ENCODE peak calls at places on chromosomes 4 and X, in seven cellular contexts. One of them, this sample, is unnamed.

GRCh38 chrX:133660356-133660755 is 245.1 kb upstream of the GPC4 start:
- DNase-seq in esophagus squamous epithelium: no peak
- DNase-seq in AG09309: no peak
- DNase-seq in testis: no peak
- DNase-seq in fibroblast of mammary gland: peak
- DNase-seq in BJ: no peak
- DNase-seq in bronchial epithelial cell: peak
- DNase-seq in this sample: peak

GRCh38 chr4:124278477-124278876 is 434.1 kb downstream of the ANKRD50 start:
- DNase-seq in esophagus squamous epithelium: no peak
- DNase-seq in AG09309: no peak
- DNase-seq in testis: no peak
- DNase-seq in fibroblast of mammary gland: no peak
- DNase-seq in BJ: peak
- DNase-seq in bronchial epithelial cell: peak
- DNase-seq in this sample: no peak

GRCh38 chr4:40586034-40586433 is 43.6 kb downstream of the RBM47 start:
- DNase-seq in esophagus squamous epithelium: no peak
- DNase-seq in AG09309: no peak
- DNase-seq in testis: no peak
- DNase-seq in fibroblast of mammary gland: peak
- DNase-seq in BJ: no peak
- DNase-seq in bronchial epithelial cell: peak
- DNase-seq in this sample: peak

GRCh38 chr4:142274137-142274536 is 572.0 kb downstream of the INPP4B start:
- DNase-seq in esophagus squamous epithelium: no peak
- DNase-seq in AG09309: no peak
- DNase-seq in testis: no peak
- DNase-seq in fibroblast of mammary gland: peak
- DNase-seq in BJ: peak
- DNase-seq in bronchial epithelial cell: peak
- DNase-seq in this sample: peak

GRCh38 chrX:340641-341423 is 22.2 kb upstream of the GTPBP6 start:
- DNase-seq in esophagus squamous epithelium: no peak
- DNase-seq in AG09309: no peak
- DNase-seq in testis: no peak
- DNase-seq in fibroblast of mammary gland: no peak
- DNase-seq in BJ: no peak
- DNase-seq in bronchial epithelial cell: no peak
- DNase-seq in this sample: no peak

GRCh38 chr4:159281781-159282180 is 178.9 kb downstream of the RAPGEF2 start:
- DNase-seq in esophagus squamous epithelium: no peak
- DNase-seq in AG09309: no peak
- DNase-seq in testis: no peak
- DNase-seq in fibroblast of mammary gland: peak
- DNase-seq in BJ: no peak
- DNase-seq in bronchial epithelial cell: no peak
- DNase-seq in this sample: peak

GRCh38 chr4:38663021-38663800 is 788 bp upstream of the KLF3 start:
- DNase-seq in esophagus squamous epithelium: peak
- DNase-seq in AG09309: peak
- DNase-seq in testis: peak
- DNase-seq in fibroblast of mammary gland: no peak
- DNase-seq in BJ: peak
- DNase-seq in bronchial epithelial cell: peak
- DNase-seq in this sample: no peak

GRCh38 chrX:65127804-65128203 is 151.6 kb upstream of the ZC4H2 start:
- DNase-seq in esophagus squamous epithelium: no peak
- DNase-seq in AG09309: no peak
- DNase-seq in testis: no peak
- DNase-seq in fibroblast of mammary gland: no peak
- DNase-seq in BJ: no peak
- DNase-seq in bronchial epithelial cell: no peak
- DNase-seq in this sample: no peak

GRCh38 chr4:68410149-68410548 is 37.1 kb upstream of the TMPRSS11E start:
- DNase-seq in esophagus squamous epithelium: no peak
- DNase-seq in AG09309: no peak
- DNase-seq in testis: no peak
- DNase-seq in fibroblast of mammary gland: no peak
- DNase-seq in BJ: no peak
- DNase-seq in bronchial epithelial cell: no peak
- DNase-seq in this sample: no peak

GRCh38 chr4:68410643-68411042 is 36.6 kb upstream of the TMPRSS11E start:
- DNase-seq in esophagus squamous epithelium: no peak
- DNase-seq in AG09309: no peak
- DNase-seq in testis: no peak
- DNase-seq in fibroblast of mammary gland: no peak
- DNase-seq in BJ: no peak
- DNase-seq in bronchial epithelial cell: no peak
- DNase-seq in this sample: no peak

GRCh38 chr4:68406479-68406859 is 40.8 kb upstream of the TMPRSS11E start:
- DNase-seq in esophagus squamous epithelium: no peak
- DNase-seq in AG09309: no peak
- DNase-seq in testis: no peak
- DNase-seq in fibroblast of mammary gland: no peak
- DNase-seq in BJ: no peak
- DNase-seq in bronchial epithelial cell: no peak
- DNase-seq in this sample: no peak

GRCh38 chr4:68404153-68404552 is 43.1 kb upstream of the TMPRSS11E start:
- DNase-seq in esophagus squamous epithelium: no peak
- DNase-seq in AG09309: no peak
- DNase-seq in testis: no peak
- DNase-seq in fibroblast of mammary gland: no peak
- DNase-seq in BJ: no peak
- DNase-seq in bronchial epithelial cell: no peak
- DNase-seq in this sample: no peak

GRCh38 chr4:68407868-68408190 is 39.4 kb upstream of the TMPRSS11E start:
- DNase-seq in esophagus squamous epithelium: no peak
- DNase-seq in AG09309: no peak
- DNase-seq in testis: no peak
- DNase-seq in fibroblast of mammary gland: no peak
- DNase-seq in BJ: no peak
- DNase-seq in bronchial epithelial cell: no peak
- DNase-seq in this sample: no peak
- H3K4me3 ChIP-seq in esophagus squamous epithelium: no peak
- H3K4me3 ChIP-seq in AG09309: no peak
- H3K4me3 ChIP-seq in testis: no peak
- H3K4me3 ChIP-seq in fibroblast of mammary gland: no peak
- H3K4me3 ChIP-seq in BJ: no peak
- H3K4me3 ChIP-seq in bronchial epithelial cell: no peak
- H3K4me3 ChIP-seq in this sample: no peak

DNA sequence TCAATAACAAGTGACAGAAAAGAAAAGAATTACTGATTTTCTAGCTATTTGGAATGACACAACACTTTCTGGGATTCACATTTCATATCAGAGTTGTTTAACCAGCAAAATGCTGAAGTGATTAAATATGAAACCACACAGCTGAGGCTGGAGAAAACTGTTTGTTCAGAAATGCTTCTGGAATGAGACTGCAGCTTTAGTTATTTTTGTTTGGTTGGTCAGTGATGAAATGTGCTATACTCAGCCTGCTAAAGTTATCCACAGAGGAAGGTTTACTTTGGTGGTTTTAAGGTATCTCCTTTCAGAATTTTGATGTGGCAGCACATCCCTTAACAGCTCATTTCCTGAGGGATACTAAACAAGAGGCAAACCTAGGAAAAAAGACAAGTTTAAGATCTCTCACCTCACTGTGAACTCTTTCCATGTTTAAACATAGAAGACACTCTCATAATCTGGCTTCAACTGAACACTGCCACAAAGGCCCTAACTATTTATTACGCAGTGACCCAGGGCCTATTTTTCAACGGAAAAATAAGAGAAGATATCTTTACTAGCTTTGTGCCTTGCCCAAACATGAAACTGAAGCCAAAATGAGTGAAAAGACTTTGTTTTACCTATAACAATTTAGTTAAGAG is 106.6 kb upstream of the PDE5A start:
- DNase-seq in esophagus squamous epithelium: no peak
- DNase-seq in AG09309: peak
- DNase-seq in testis: no peak
- DNase-seq in fibroblast of mammary gland: peak
- DNase-seq in BJ: peak
- DNase-seq in bronchial epithelial cell: peak
- DNase-seq in this sample: peak
- TF ChIP-seq CTCF in esophagus squamous epithelium: no peak
- TF ChIP-seq CTCF in AG09309: no peak
- TF ChIP-seq CTCF in testis: no peak
- TF ChIP-seq CTCF in fibroblast of mammary gland: no peak
- TF ChIP-seq CTCF in BJ: no peak
- TF ChIP-seq CTCF in bronchial epithelial cell: no peak
- TF ChIP-seq CTCF in this sample: no peak

DNA sequence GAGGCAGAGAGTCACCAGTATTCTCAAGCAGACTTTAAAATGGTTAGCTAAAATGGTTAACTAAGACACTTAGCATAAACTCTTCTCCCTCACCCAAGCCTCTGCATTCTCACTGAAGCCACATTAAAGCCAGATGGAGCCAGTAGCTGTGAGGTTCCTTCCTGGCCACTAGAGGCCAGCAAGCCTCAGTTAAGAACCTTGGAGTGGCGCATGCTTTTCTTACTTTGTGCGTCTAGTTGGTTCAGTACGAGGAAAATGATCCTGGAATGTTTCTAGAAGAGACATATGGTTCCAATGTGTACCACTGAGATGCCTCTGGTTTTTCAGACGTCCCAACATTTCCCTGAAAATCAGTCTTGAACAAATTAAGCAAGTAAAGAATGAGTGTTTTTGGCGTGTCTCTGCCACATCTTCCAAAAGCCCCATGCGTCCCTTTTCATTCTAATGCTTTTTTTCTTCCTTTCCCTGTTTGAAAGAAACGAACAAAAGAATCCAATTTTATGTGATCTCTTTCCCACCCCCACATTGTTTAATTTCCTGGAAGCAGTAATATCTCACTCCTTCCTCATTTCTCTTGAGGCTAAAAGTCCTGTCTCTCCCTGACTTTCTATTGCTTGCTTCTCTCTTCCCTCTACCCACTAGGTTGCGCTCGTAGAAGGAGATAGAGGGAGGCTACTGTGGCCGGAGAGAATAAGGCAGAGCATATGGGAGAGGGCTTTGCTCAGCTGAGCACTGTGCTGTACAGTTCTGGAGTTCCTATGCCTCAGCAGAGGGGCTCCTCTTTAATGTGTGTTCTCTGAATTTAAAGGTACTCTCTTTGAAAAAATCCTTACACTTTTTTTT is 82.9 kb upstream of the TAB3 start:
- DNase-seq in esophagus squamous epithelium: no peak
- DNase-seq in AG09309: peak
- DNase-seq in testis: peak
- DNase-seq in fibroblast of mammary gland: peak
- DNase-seq in BJ: peak
- DNase-seq in bronchial epithelial cell: peak
- DNase-seq in this sample: peak
- H3K4me3 ChIP-seq in esophagus squamous epithelium: peak
- H3K4me3 ChIP-seq in AG09309: no peak
- H3K4me3 ChIP-seq in testis: no peak
- H3K4me3 ChIP-seq in fibroblast of mammary gland: no peak
- H3K4me3 ChIP-seq in BJ: peak
- H3K4me3 ChIP-seq in bronchial epithelial cell: no peak
- H3K4me3 ChIP-seq in this sample: peak

GRCh38 chr4:120842046-120842445 is 80.5 kb downstream of the PRDM5 start:
- DNase-seq in esophagus squamous epithelium: no peak
- DNase-seq in AG09309: peak
- DNase-seq in testis: no peak
- DNase-seq in fibroblast of mammary gland: peak
- DNase-seq in BJ: peak
- DNase-seq in bronchial epithelial cell: no peak
- DNase-seq in this sample: peak

GRCh38 chr4:120847019-120847582 is 75.4 kb downstream of the PRDM5 start:
- DNase-seq in esophagus squamous epithelium: no peak
- DNase-seq in AG09309: no peak
- DNase-seq in testis: no peak
- DNase-seq in fibroblast of mammary gland: no peak
- DNase-seq in BJ: no peak
- DNase-seq in bronchial epithelial cell: no peak
- DNase-seq in this sample: no peak

GRCh38 chr4:120844528-120844921 is 78.0 kb downstream of the PRDM5 start:
- DNase-seq in esophagus squamous epithelium: no peak
- DNase-seq in AG09309: no peak
- DNase-seq in testis: no peak
- DNase-seq in fibroblast of mammary gland: no peak
- DNase-seq in BJ: no peak
- DNase-seq in bronchial epithelial cell: no peak
- DNase-seq in this sample: no peak

GRCh38 chr4:120841580-120841979 is 80.9 kb downstream of the PRDM5 start:
- DNase-seq in esophagus squamous epithelium: no peak
- DNase-seq in AG09309: no peak
- DNase-seq in testis: no peak
- DNase-seq in fibroblast of mammary gland: no peak
- DNase-seq in BJ: no peak
- DNase-seq in bronchial epithelial cell: no peak
- DNase-seq in this sample: peak

DNA sequence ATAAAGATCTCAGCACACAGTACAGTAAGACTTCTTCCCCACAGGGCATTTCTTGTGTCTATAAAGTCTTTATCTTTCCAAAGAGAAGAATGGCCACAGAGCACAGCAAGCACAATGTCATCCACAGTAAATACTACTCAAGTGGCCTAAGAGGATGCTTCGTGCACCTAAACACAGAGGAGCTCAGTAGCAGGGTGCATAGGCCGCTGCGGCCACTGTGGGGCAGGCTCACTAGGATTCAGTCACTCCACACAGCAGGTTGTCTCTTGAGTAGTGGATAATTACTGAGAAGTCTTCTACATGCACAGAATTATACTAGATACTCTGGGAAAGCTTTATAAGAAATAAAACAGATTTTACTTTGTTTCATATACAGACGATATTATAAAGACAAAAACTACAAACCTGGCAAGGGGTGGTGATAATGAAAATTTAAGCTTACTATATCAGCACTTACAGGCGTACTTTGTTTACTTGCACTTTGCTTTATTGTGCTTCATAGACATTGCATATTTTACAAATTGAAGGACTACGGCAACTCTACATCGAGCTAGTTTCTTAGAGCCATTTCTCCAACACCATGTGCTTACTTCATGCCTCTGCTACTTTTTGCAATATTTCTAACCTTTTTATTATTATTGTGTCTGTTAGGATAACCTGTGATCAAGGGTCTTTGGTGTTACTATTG is 78.5 kb downstream of the PRDM5 start:
- DNase-seq in esophagus squamous epithelium: no peak
- DNase-seq in AG09309: no peak
- DNase-seq in testis: peak
- DNase-seq in fibroblast of mammary gland: no peak
- DNase-seq in BJ: no peak
- DNase-seq in bronchial epithelial cell: no peak
- DNase-seq in this sample: no peak
- TF ChIP-seq CTCF in esophagus squamous epithelium: no peak
- TF ChIP-seq CTCF in AG09309: peak
- TF ChIP-seq CTCF in testis: no peak
- TF ChIP-seq CTCF in fibroblast of mammary gland: no peak
- TF ChIP-seq CTCF in BJ: no peak
- TF ChIP-seq CTCF in bronchial epithelial cell: no peak
- TF ChIP-seq CTCF in this sample: peak

GRCh38 chr4:155012469-155012868 is 196.0 kb upstream of the NPY2R start:
- DNase-seq in esophagus squamous epithelium: no peak
- DNase-seq in AG09309: no peak
- DNase-seq in testis: no peak
- DNase-seq in fibroblast of mammary gland: no peak
- DNase-seq in BJ: no peak
- DNase-seq in bronchial epithelial cell: no peak
- DNase-seq in this sample: no peak
- H3K4me3 ChIP-seq in esophagus squamous epithelium: no peak
- H3K4me3 ChIP-seq in AG09309: no peak
- H3K4me3 ChIP-seq in testis: no peak
- H3K4me3 ChIP-seq in fibroblast of mammary gland: no peak
- H3K4me3 ChIP-seq in BJ: no peak
- H3K4me3 ChIP-seq in bronchial epithelial cell: no peak
- H3K4me3 ChIP-seq in this sample: no peak

This sample was measured in foreskin fibroblast.